ENCODE peak calls at places on chromosomes 12 and 14, in ten cellular contexts. H is stimulated activated CD4-positive, alpha-beta T cell treated with anti-CD3 and anti-CD28 coated beads, Interleukin-1b, Interleukin-23, amount 100 ng/mL, for 24 hours; T is naive thymus-derived CD4-positive, alpha-beta T cell; G is suprapubic skin; W is stimulated activated CD8-positive, alpha-beta memory T cell treated with anti-CD3 and anti-CD28 coated beads, Interleukin-4, amount 100 ng/mL, for 24 hours; C is endothelial cell of umbilical vein; I is SK-N-DZ; P is tibial artery; E is kidney glomerular epithelial cell; A is Peyer's patch. R is an unnamed sample.

GRCh38 chr12:107917912-107918800 is 143.7 kb downstream of the ASCL4 start:
- DNase-seq in H (no peak), T (no peak), G (no peak), W (no peak), C (no peak), I (peak), P (no peak), E (no peak), A (no peak), R (peak)

GRCh38 chr12:130195776-130196175 is 33.5 kb downstream of the FZD10 start:
- DNase-seq in H (no peak), T (no peak), G (no peak), W (no peak), C (no peak), I (no peak), P (peak), E (no peak), A (no peak), R (no peak)

GRCh38 chr12:67698711-67699603 is 50.4 kb downstream of the DYRK2 start:
- DNase-seq in H (peak), T (peak), G (no peak), W (peak), C (no peak), I (no peak), P (no peak), E (no peak), A (no peak), R (no peak)

GRCh38 chr12:104501641-104502040 is 44.9 kb downstream of the CHST11 start:
- DNase-seq in H (no peak), T (no peak), G (no peak), W (no peak), C (no peak), I (no peak), P (no peak), E (no peak), A (no peak), R (no peak)

GRCh38 chr12:108642269-108642870 is 8.7 kb upstream of the SELPLG start:
- DNase-seq in H (no peak), T (no peak), G (peak), W (no peak), C (no peak), I (no peak), P (no peak), E (no peak), A (no peak), R (no peak)

GRCh38 chr14:55963295-55963694 is 154.9 kb upstream of the PELI2 start:
- DNase-seq in H (no peak), T (no peak), G (no peak), W (no peak), C (no peak), I (peak), P (no peak), E (no peak), A (no peak), R (no peak)

GRCh38 chr14:101761881-101762529 is 496 bp downstream of the PPP2R5C start:
- DNase-seq in H (no peak), T (peak), G (peak), W (peak), C (peak), I (no peak), P (peak), E (no peak), A (peak), R (no peak)

GRCh38 chr14:34409721-34410120 is 52.3 kb downstream of the SPTSSA start:
- DNase-seq in H (no peak), T (no peak), G (no peak), W (no peak), C (no peak), I (no peak), P (no peak), E (no peak), A (no peak), R (no peak)

GRCh38 chr14:91517013-91517412 is 6.9 kb upstream of the PPP4R3A start:
- DNase-seq in H (no peak), T (no peak), G (no peak), W (no peak), C (no peak), I (no peak), P (no peak), E (no peak), A (no peak), R (no peak)

GRCh38 chr14:72822946-72823611 is 70.8 kb downstream of the DPF3 start:
- DNase-seq in H (no peak), T (no peak), G (peak), W (no peak), C (no peak), I (no peak), P (no peak), E (no peak), A (no peak), R (no peak)

GRCh38 chr14:58216544-58216943 is 16.6 kb downstream of the ACTR10 start:
- DNase-seq in H (no peak), T (no peak), G (no peak), W (no peak), C (no peak), I (no peak), P (no peak), E (peak), A (no peak), R (peak)

GRCh38 chr14:68630081-68630571 is 162.7 kb downstream of the ZFP36L1 start:
- DNase-seq in H (no peak), T (no peak), G (peak), W (no peak), C (no peak), I (no peak), P (peak), E (no peak), A (no peak), R (peak)

GRCh38 chr14:104582005-104582404 is 2.4 kb downstream of the C14orf180 start:
- DNase-seq in H (no peak), T (no peak), G (no peak), W (no peak), C (no peak), I (no peak), P (peak), E (no peak), A (no peak), R (no peak)

GRCh38 chr12:121894633-121895032 is 6.0 kb downstream of the PSMD9 start:
- DNase-seq in H (no peak), T (no peak), G (no peak), W (no peak), C (peak), I (peak), P (no peak), E (peak), A (no peak), R (peak)

GRCh38 chr14:105419305-105420091 is at the start of gene MTA1:
- DNase-seq in H (no peak), T (peak), G (peak), W (peak), C (no peak), I (no peak), P (no peak), E (peak), A (peak), R (peak)

GRCh38 chr14:63192085-63192484 is 12.2 kb upstream of the RHOJ start:
- DNase-seq in H (no peak), T (no peak), G (no peak), W (no peak), C (peak), I (no peak), P (no peak), E (no peak), A (no peak), R (peak)

GRCh38 chr12:54658306-54659264 is 10.4 kb upstream of the DCD start:
- DNase-seq in H (peak), T (peak), G (no peak), W (peak), C (peak), I (peak), P (no peak), E (peak), A (peak), R (peak)

GRCh38 chr14:74712499-74713394 is at the start of the genes AREL1 and FCF1:
- DNase-seq in H (peak), T (peak), G (peak), W (peak), C (peak), I (peak), P (peak), E (no peak), A (peak), R (peak)

GRCh38 chr14:73770977-73771847 is 57.0 kb upstream of the PNMA1 start:
- DNase-seq in H (no peak), T (no peak), G (no peak), W (no peak), C (no peak), I (no peak), P (no peak), E (no peak), A (no peak), R (no peak)

GRCh38 chr14:66610154-66610563 is 102.2 kb downstream of the GPHN start:
- DNase-seq in H (no peak), T (peak), G (no peak), W (no peak), C (no peak), I (no peak), P (no peak), E (no peak), A (no peak), R (peak)

GRCh38 chr12:31860401-31860800 is 98.8 kb upstream of the RESF1 start:
- DNase-seq in H (no peak), T (no peak), G (no peak), W (no peak), C (no peak), I (no peak), P (no peak), E (no peak), A (no peak), R (no peak)

GRCh38 chr14:69050235-69051184 is 71.4 kb upstream of the ACTN1 start:
- DNase-seq in H (no peak), T (no peak), G (no peak), W (no peak), C (peak), I (no peak), P (no peak), E (no peak), A (no peak), R (peak)

GRCh38 chr12:49304161-49304560 is 9.2 kb downstream of the PRPH start:
- DNase-seq in H (no peak), T (no peak), G (no peak), W (no peak), C (no peak), I (no peak), P (no peak), E (no peak), A (peak), R (no peak)

R was measured in kidney tubule cell.